ENCODE peak calls at places on chromosomes 6 and 20, in five cellular contexts. V is fibroblast of pulmonary artery; B is AG10803; Q is bronchial epithelial cell; P is CD4-positive, alpha-beta T cell. N is an unnamed sample.

GRCh38 chr6:113344969-113345368 is 512.2 kb upstream of the MARCKS start:
- DNase-seq in Q (no peak), B (peak; percentile 61), V (peak; percentile 23), P (no peak), N (no peak)

GRCh38 chr20:64238851-64239387 is 16.6 kb upstream of the PCMTD2 start:
- DNase-seq in B (no peak), P (no peak), V (no peak), Q (no peak), N (no peak)

GRCh38 chr6:154548130-154548830 is 37.8 kb upstream of the CNKSR3 start:
- DNase-seq in P (no peak), B (peak; percentile 2), Q (no peak), V (peak; percentile 64), N (no peak)

GRCh38 chr20:19695081-19695480 is 63.0 kb upstream of the RIN2 start:
- DNase-seq in P (no peak), V (no peak), Q (no peak), B (peak; percentile 45), N (no peak)

GRCh38 chr6:44298864-44299263 is 14.3 kb downstream of the AARS2 start:
- DNase-seq in P (no peak), V (no peak), B (no peak), Q (no peak), N (no peak)

GRCh38 chr6:150435832-150436231 is 67.0 kb downstream of the IYD start:
- DNase-seq in V (no peak), B (no peak), P (no peak), Q (no peak), N (no peak)

GRCh38 chr20:17502105-17502504 is 29.1 kb downstream of the BFSP1 start:
- DNase-seq in B (no peak), P (no peak), V (no peak), Q (no peak), N (no peak)

GRCh38 chr6:118902731-118903130 is 8.8 kb downstream of the ASF1A start:
- DNase-seq in P (no peak), V (peak; percentile 30), Q (peak; percentile 42), B (peak; percentile 61), N (no peak)

GRCh38 chr20:62080249-62080993 is 14.7 kb upstream of the TAF4 start:
- DNase-seq in P (no peak), Q (no peak), V (no peak), B (no peak), N (no peak)

GRCh38 chr20:37697314-37697713 is 3.5 kb downstream of the CTNNBL1 start:
- DNase-seq in B (no peak), P (no peak), Q (no peak), V (no peak), N (no peak)

GRCh38 chr6:62808575-62809293 is 402.5 kb upstream of the FKBP1C start:
- DNase-seq in Q (no peak), P (no peak), B (no peak), V (no peak), N (no peak)

GRCh38 chr20:37511605-37512275 is 9.3 kb upstream of the NNAT start:
- DNase-seq in B (peak; percentile 93), V (no peak), Q (peak; percentile 17), P (no peak), N (no peak)

GRCh38 chr6:12769556-12770255 is 53.1 kb downstream of the PHACTR1 start:
- DNase-seq in B (peak; percentile 23), Q (no peak), P (no peak), V (no peak), N (no peak)

GRCh38 chr6:15763827-15764226 is 101.0 kb upstream of the DTNBP1 start:
- DNase-seq in Q (peak; percentile 48), P (no peak), B (peak; percentile 47), V (peak; percentile 27), N (no peak)

GRCh38 chr6:74057326-74057725 is 361.3 kb downstream of the CD109 start:
- DNase-seq in Q (no peak), B (no peak), V (no peak), P (no peak), N (no peak)

GRCh38 chr6:6690144-6690483 is 101.6 kb downstream of the LY86 start:
- DNase-seq in Q (no peak), P (no peak), V (no peak), B (no peak), N (no peak)

GRCh38 chr20:29409833-29410804 is 1847.3 kb upstream of the DEFB115 start:
- DNase-seq in Q (no peak), V (no peak), B (no peak), P (no peak), N (no peak)

GRCh38 chr6:14231546-14232280 is 114.1 kb downstream of the CD83 start:
- DNase-seq in P (no peak), Q (no peak), V (peak; percentile 6), B (peak; percentile 13), N (no peak)

GRCh38 chr6:26383624-26384417 is 913 bp downstream of the BTN2A2 start:
- DNase-seq in V (peak; percentile 57), B (peak; percentile 39), Q (peak; percentile 55), P (no peak), N (no peak)

GRCh38 chr20:49276895-49277785 is 717 bp downstream of the ZNFX1 start:
- DNase-seq in Q (no peak), B (no peak), P (no peak), V (no peak), N (peak; percentile 38)

GRCh38 chr20:49279677-49280462 is 2.0 kb upstream of the ZNFX1 start:
- DNase-seq in B (no peak), P (no peak), Q (no peak), V (no peak), N (no peak)

GRCh38 chr20:49278817-49279676 is 1.2 kb upstream of the ZNFX1 start:
- DNase-seq in B (peak; percentile 36), Q (no peak), V (no peak), P (no peak), N (no peak)

GRCh38 chr20:49277786-49278035 is 146 bp downstream of the ZNFX1 start:
- DNase-seq in P (no peak), B (no peak), Q (no peak), V (no peak), N (no peak)

GRCh38 chr20:49278036-49278816 is at the start of gene ZNFX1:
- DNase-seq in Q (peak; percentile 86), V (peak; percentile 98), P (peak; percentile 99), B (peak; percentile 97), N (peak; percentile 96)
- TF ChIP-seq CTCF in Q (no peak), V (no peak), P (no peak), B (no peak), N (no peak)

GRCh38 chr20:34022154-34022842 is 28.6 kb downstream of the RALY start:
- DNase-seq in B (no peak), P (no peak), V (no peak), Q (peak; percentile 26), N (no peak)
- TF ChIP-seq CTCF in B (peak; percentile 39), P (peak; percentile 12), V (peak; percentile 40), Q (peak; percentile 13), N (no peak)

GRCh38 chr6:108566406-108566805 is 5.7 kb downstream of the FOXO3 start:
- DNase-seq in P (no peak), Q (no peak), V (no peak), B (no peak), N (no peak)

GRCh38 chr6:108564178-108564577 is 3.5 kb downstream of the FOXO3 start:
- DNase-seq in V (peak; percentile 79), B (peak; percentile 98), Q (peak; percentile 95), P (no peak), N (no peak)

GRCh38 chr6:108568101-108568500 is 7.4 kb downstream of the FOXO3 start:
- DNase-seq in Q (no peak), P (no peak), V (no peak), B (no peak), N (no peak)

GRCh38 chr6:108565091-108565766 is 4.5 kb downstream of the FOXO3 start:
- DNase-seq in P (no peak), B (no peak), Q (peak; percentile 65), V (no peak), N (no peak)

GRCh38 chr6:108565893-108566292 is 5.2 kb downstream of the FOXO3 start:
- DNase-seq in B (peak; percentile 94), V (peak; percentile 91), Q (no peak), P (no peak), N (no peak)
- TF ChIP-seq CTCF in B (peak; percentile 54), V (peak; percentile 40), Q (no peak), P (no peak), N (no peak)

DNA sequence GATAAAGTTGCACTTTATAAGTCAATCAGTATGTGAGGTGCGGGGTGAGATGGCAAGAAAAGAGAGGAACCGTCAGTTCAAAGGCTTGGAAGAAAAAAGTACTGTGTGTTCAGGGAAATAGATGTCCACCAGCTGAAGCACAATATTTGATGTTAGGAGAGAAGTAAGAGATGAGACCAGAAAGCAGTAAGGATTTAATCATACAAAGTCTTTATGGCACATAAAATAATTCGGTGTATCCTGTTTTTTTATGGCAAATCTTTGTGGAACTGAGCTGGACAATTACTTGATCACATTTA is 197.2 kb downstream of the FAXC start:
- DNase-seq in P (no peak), Q (no peak), B (no peak), V (no peak), N (no peak)
- TF ChIP-seq CTCF in P (no peak), Q (no peak), B (no peak), V (no peak), N (no peak)

N was measured in activated B cell treated with CpG ODN at 0.5 μM for 24 hours.